ENCODE peak calls at places on chromosomes 12 and 14, in seven cellular contexts. U is astrocyte of the spinal cord, L is transverse colon, B is lower lobe of right lung, G is astrocyte of the cerebellum, J is psoas muscle, V is testis. E is an unnamed sample.

GRCh38 chr12:1041478-1041877 is 50.5 kb downstream of the ERC1 start:
- DNase-seq in U (no peak), L (no peak), B (no peak), G (no peak), J (no peak), V (no peak), E (no peak)

GRCh38 chr12:91356405-91356804 is 173.8 kb upstream of the DCN start:
- DNase-seq in U (no peak), L (no peak), B (no peak), G (no peak), J (no peak), V (no peak), E (no peak)

GRCh38 chr12:79454338-79454777 is 236.4 kb downstream of the PAWR start:
- DNase-seq in U (peak; percentile 77), L (no peak), B (no peak), G (peak; percentile 43), J (no peak), V (no peak), E (peak; percentile 56)

GRCh38 chr14:34501997-34502396 is 37.5 kb downstream of the EAPP start:
- DNase-seq in U (peak; percentile 42), L (no peak), B (no peak), G (no peak), J (no peak), V (no peak), E (no peak)

GRCh38 chr14:95523818-95524448 is 7.5 kb upstream of the SYNE3 start:
- DNase-seq in U (peak; percentile 87), L (peak; percentile 79), B (peak; percentile 60), G (no peak), J (no peak), V (no peak), E (peak; percentile 59)

GRCh38 chr14:103517172-103517566 is 5.5 kb downstream of the CKB start:
- DNase-seq in U (no peak), L (no peak), B (peak; percentile 41), G (no peak), J (peak; percentile 50), V (no peak), E (no peak)

GRCh38 chr12:64269161-64269560 is 47.1 kb upstream of the KICS2 start:
- DNase-seq in U (no peak), L (no peak), B (no peak), G (no peak), J (no peak), V (no peak), E (no peak)

GRCh38 chr14:75554482-75554881 is 23.9 kb upstream of the FLVCR2 start:
- DNase-seq in U (no peak), L (no peak), B (no peak), G (no peak), J (no peak), V (no peak), E (peak; percentile 91)

GRCh38 chr14:83568141-83568540 is 1961.8 kb upstream of the FLRT2 start:
- DNase-seq in U (no peak), L (no peak), B (no peak), G (no peak), J (no peak), V (no peak), E (no peak)

GRCh38 chr12:7035464-7035863 is 17.2 kb upstream of the LPCAT3 start:
- DNase-seq in U (no peak), L (no peak), B (no peak), G (no peak), J (no peak), V (no peak), E (no peak)

GRCh38 chr12:87150969-87151662 is 878.1 kb downstream of the C12orf50 start:
- DNase-seq in U (no peak), L (no peak), B (no peak), G (no peak), J (no peak), V (no peak), E (peak; percentile 53)

GRCh38 chr12:45246202-45246601 is 30.3 kb downstream of the ANO6 start:
- DNase-seq in U (no peak), L (no peak), B (no peak), G (no peak), J (no peak), V (no peak), E (no peak)

GRCh38 chr12:54019111-54019811 is 9.0 kb upstream of the HOXC6 start:
- DNase-seq in U (no peak), L (no peak), B (no peak), G (no peak), J (peak; percentile 63), V (no peak), E (no peak)

GRCh38 chr12:132710422-132711168 is at the start of gene PGAM5:
- DNase-seq in U (peak; percentile 80), L (peak; percentile 93), B (peak; percentile 91), G (peak; percentile 40), J (peak; percentile 92), V (peak; percentile 84), E (peak; percentile 95)

GRCh38 chr14:105364100-105364708 is 34.1 kb upstream of the TEX22 start:
- DNase-seq in U (no peak), L (peak; percentile 47), B (peak; percentile 47), G (no peak), J (no peak), V (no peak), E (peak; percentile 59)

GRCh38 chr12:14481201-14481600 is 86.5 kb downstream of the PLBD1 start:
- DNase-seq in U (no peak), L (no peak), B (no peak), G (no peak), J (no peak), V (no peak), E (no peak)

GRCh38 chr12:46430340-46430948 is 57.9 kb upstream of the SLC38A2 start:
- DNase-seq in U (peak; percentile 84), L (no peak), B (no peak), G (peak; percentile 45), J (no peak), V (no peak), E (peak; percentile 95)

GRCh38 chr12:26150737-26151450 is 26.1 kb upstream of the BHLHE41 start:
- DNase-seq in U (peak; percentile 73), L (no peak), B (no peak), G (peak; percentile 55), J (no peak), V (no peak), E (peak; percentile 32)

GRCh38 chr14:82855912-82856381 is 1322.3 kb upstream of the SEL1L start:
- DNase-seq in U (peak; percentile 68), L (no peak), B (no peak), G (peak; percentile 89), J (no peak), V (no peak), E (peak; percentile 81)

GRCh38 chr12:45243963-45244362 is 28.1 kb downstream of the ANO6 start:
- DNase-seq in U (no peak), L (no peak), B (no peak), G (no peak), J (no peak), V (no peak), E (no peak)

GRCh38 chr12:128250091-128250490 is 16.9 kb upstream of the TMEM132C start:
- DNase-seq in U (no peak), L (no peak), B (no peak), G (no peak), J (no peak), V (no peak), E (no peak)

GRCh38 chr12:106084048-106084671 is 54.6 kb downstream of the NUAK1 start:
- DNase-seq in U (peak; percentile 97), L (no peak), B (no peak), G (peak; percentile 94), J (no peak), V (no peak), E (no peak)

GRCh38 chr12:113088037-113088436 is 31.5 kb downstream of the DTX1 start:
- DNase-seq in U (no peak), L (no peak), B (no peak), G (no peak), J (no peak), V (no peak), E (no peak)

GRCh38 chr12:2336409-2336829 is 283.6 kb downstream of the CACNA1C start:
- DNase-seq in U (peak; percentile 93), L (no peak), B (no peak), G (peak; percentile 87), J (no peak), V (no peak), E (peak; percentile 34)
- H3K4me3 ChIP-seq in U (no peak overlapping the region), L (no peak overlapping the region), B (no peak overlapping the region), G (no peak overlapping the region), J (no peak overlapping the region), V (no peak overlapping the region), E (no peak overlapping the region)

GRCh38 chr12:99822273-99822672 is 162.5 kb downstream of the ANKS1B start:
- DNase-seq in U (no peak), L (no peak), B (no peak), G (no peak), J (no peak), V (no peak), E (no peak)
- TF ChIP-seq CTCF in U (no peak), L (no peak), B (no peak), G (no peak), J (no peak), V (no peak), E (no peak)

GRCh38 chr12:109308534-109309440 is at the start of gene FOXN4:
- DNase-seq in U (no peak), L (no peak), B (no peak), G (no peak), J (no peak), V (peak; percentile 40), E (no peak)

GRCh38 chr12:109307051-109307450 is 2.0 kb downstream of the FOXN4 start:
- DNase-seq in U (no peak), L (no peak), B (no peak), G (no peak), J (no peak), V (no peak), E (no peak)

GRCh38 chr12:109305547-109305946 is 3.5 kb downstream of the FOXN4 start:
- DNase-seq in U (no peak), L (no peak), B (no peak), G (no peak), J (no peak), V (no peak), E (no peak)

GRCh38 chr12:109310247-109311125 is 1.4 kb upstream of the FOXN4 start:
- DNase-seq in U (no peak), L (no peak), B (no peak), G (no peak), J (no peak), V (peak; percentile 54), E (no peak)

DNA sequence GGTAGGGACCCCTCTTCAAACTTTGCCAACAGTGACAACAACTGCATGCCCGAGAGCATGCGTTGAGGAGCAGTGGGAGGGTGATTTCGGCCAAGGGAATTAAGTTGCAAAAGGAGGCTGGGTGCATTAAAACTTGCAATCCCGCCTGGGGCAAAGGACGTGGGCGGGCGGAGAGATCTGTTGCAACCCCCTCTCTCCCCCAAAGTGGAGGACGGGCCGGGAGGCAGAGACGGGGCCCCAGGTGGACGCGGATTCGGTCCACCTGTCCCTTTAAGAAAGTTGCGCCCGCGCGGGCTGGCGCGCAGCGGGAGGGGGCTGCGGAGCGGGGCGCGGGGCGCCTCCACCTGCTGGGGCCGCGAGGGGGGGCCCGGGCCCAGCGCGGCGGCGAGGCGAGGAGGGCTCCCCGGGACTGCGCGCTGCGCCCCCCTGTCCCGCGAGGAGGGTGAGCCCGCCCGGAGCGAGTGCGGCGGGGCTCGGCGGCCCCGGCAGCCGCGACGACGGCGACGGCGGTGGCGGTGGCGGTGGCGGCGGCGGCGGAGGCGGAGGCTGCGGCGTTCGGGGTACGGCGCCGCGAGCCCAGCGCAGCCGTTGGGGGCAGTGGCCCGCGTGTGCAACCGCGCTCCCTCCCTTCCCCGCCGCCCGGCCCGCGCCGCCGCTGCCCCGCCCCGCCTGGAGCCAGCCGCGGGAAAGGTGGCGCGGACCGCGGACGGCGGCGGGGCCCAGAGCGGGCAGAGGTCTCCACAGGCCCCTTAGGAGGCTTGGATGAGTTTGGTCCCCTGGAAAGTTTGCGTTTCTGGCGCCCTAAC is 560 bp upstream of the FOXN4 start:
- DNase-seq in U (no peak), L (no peak), B (no peak), G (no peak), J (no peak), V (peak; percentile 46), E (no peak)
- H3K4me3 ChIP-seq in U (no peak overlapping the region), L (peak overlapping the region; percentile 40), B (peak overlapping the region; percentile 47), G (no peak overlapping the region), J (peak overlapping the region; percentile 62), V (peak overlapping the region; percentile 51), E (peak overlapping the region; percentile 27)

GRCh38 chr14:61523751-61524150 is 171.6 kb upstream of the HIF1A start:
- DNase-seq in U (no peak), L (no peak), B (no peak), G (no peak), J (no peak), V (no peak), E (peak; percentile 81)
- TF ChIP-seq CTCF in U (no peak), L (no peak), B (no peak), G (no peak), J (no peak), V (no peak), E (no peak)

E was measured in epithelial cell of esophagus.